ENCODE peak calls at places on chromosomes 7 and 10, in eight cellular contexts. T, F, Y, A, I, W, P and G are unnamed samples.

GRCh38 chr10:51000164-51000563 is 74.1 kb upstream of the PRKG1 start:
- DNase-seq in P (no peak), F (no peak), Y (no peak), I (peak), W (peak), A (no peak), T (no peak), G (no peak)

GRCh38 chr10:69446650-69447151 is 4.6 kb upstream of the TSPAN15 start:
- DNase-seq in W (peak), T (no peak), Y (no peak), A (peak), F (no peak), P (no peak), I (no peak), G (no peak)

GRCh38 chr10:71203716-71204115 is 8.7 kb upstream of the UNC5B start:
- DNase-seq in W (no peak), I (no peak), P (no peak), A (no peak), Y (no peak), F (no peak), T (no peak), G (no peak)

GRCh38 chr7:44379366-44380178 is 54.2 kb upstream of the CAMK2B start:
- DNase-seq in T (no peak), P (no peak), F (no peak), I (no peak), A (no peak), Y (peak), W (no peak), G (no peak)

GRCh38 chr7:1555046-1555812 is 776 bp downstream of the TMEM184A start:
- DNase-seq in Y (peak), F (no peak), P (no peak), I (no peak), A (peak), T (no peak), W (peak), G (no peak)

GRCh38 chr10:93757766-93758509 is at the start of gene LGI1:
- DNase-seq in T (no peak), A (no peak), W (peak), F (no peak), I (no peak), P (no peak), Y (peak), G (no peak)

GRCh38 chr7:157276731-157277562 is 59.9 kb upstream of the DNAJB6 start:
- DNase-seq in I (no peak), A (no peak), Y (peak), F (no peak), P (peak), W (peak), T (no peak), G (no peak)

GRCh38 chr7:17937506-17938115 is 2.7 kb downstream of the SNX13 start:
- DNase-seq in W (no peak), Y (no peak), T (no peak), A (no peak), P (peak), F (no peak), I (no peak), G (no peak)

GRCh38 chr10:119803264-119803663 is 69.4 kb downstream of the MCMBP start:
- DNase-seq in T (no peak), Y (no peak), W (peak), A (no peak), F (no peak), I (no peak), P (no peak), G (no peak)

GRCh38 chr10:100377830-100378229 is 30.8 kb downstream of the SCD start:
- DNase-seq in A (no peak), W (no peak), F (no peak), P (peak), T (no peak), I (no peak), Y (no peak), G (no peak)

GRCh38 chr10:126075009-126075408 is 178.6 kb downstream of the FANK1 start:
- DNase-seq in W (no peak), P (no peak), F (no peak), I (no peak), A (no peak), Y (no peak), T (no peak), G (no peak)

GRCh38 chr7:71636329-71636728 is 504.4 kb downstream of the GALNT17 start:
- DNase-seq in W (peak), Y (peak), P (no peak), I (no peak), F (no peak), T (no peak), A (no peak), G (no peak)

GRCh38 chr7:128259131-128260056 is 18.3 kb downstream of the LEP start:
- DNase-seq in Y (peak), A (peak), F (no peak), W (no peak), T (no peak), I (no peak), P (no peak), G (no peak)

GRCh38 chr7:139680676-139681462 is 96.9 kb downstream of the HIPK2 start:
- DNase-seq in W (peak), T (peak), F (no peak), I (peak), P (no peak), A (no peak), Y (no peak), G (no peak)

GRCh38 chr7:30887464-30887872 is 24.2 kb upstream of the AQP1 start:
- DNase-seq in I (no peak), F (no peak), P (no peak), Y (no peak), T (no peak), W (no peak), A (no peak), G (no peak)

GRCh38 chr7:151115836-151116418 is 29.7 kb downstream of the AGAP3 start:
- DNase-seq in Y (no peak), F (no peak), W (no peak), T (no peak), P (no peak), A (peak), I (no peak), G (peak)

GRCh38 chr7:24868724-24869123 is 111.3 kb downstream of the OSBPL3 start:
- DNase-seq in Y (no peak), W (no peak), I (no peak), F (no peak), T (no peak), P (no peak), A (no peak), G (no peak)

GRCh38 chr10:5447611-5448071 is 35.3 kb downstream of the NET1 start:
- DNase-seq in I (no peak), F (no peak), T (no peak), W (no peak), A (no peak), Y (no peak), P (peak), G (no peak)

GRCh38 chr7:157625973-157626790 is 289.4 kb downstream of the DNAJB6 start:
- DNase-seq in Y (peak), P (no peak), W (no peak), T (no peak), F (no peak), I (no peak), A (no peak), G (no peak)

GRCh38 chr7:101172854-101173751 is 7.0 kb downstream of the NAT16 start:
- DNase-seq in A (peak), I (no peak), W (peak), F (no peak), P (no peak), Y (peak), T (no peak), G (no peak)

GRCh38 chr7:101823086-101823485 is 5.7 kb downstream of the CUX1 start:
- DNase-seq in P (no peak), T (no peak), A (peak), Y (no peak), I (no peak), W (no peak), F (no peak), G (no peak)

GRCh38 chr10:116676118-116676517 is 55.4 kb downstream of the PNLIPRP2 start:
- DNase-seq in W (no peak), T (no peak), Y (no peak), A (no peak), I (no peak), P (no peak), F (no peak), G (no peak)

GRCh38 chr7:146146866-146147265 is 30.3 kb downstream of the CNTNAP2 start:
- DNase-seq in T (no peak), F (no peak), A (no peak), P (no peak), W (peak), Y (no peak), I (peak), G (no peak)

GRCh38 chr7:158111906-158112570 is 475.6 kb downstream of the PTPRN2 start:
- DNase-seq in T (no peak), Y (peak), I (no peak), P (no peak), F (no peak), A (no peak), W (no peak), G (no peak)

GRCh38 chr10:29321656-29322055 is 32.8 kb downstream of the LYZL1 start:
- DNase-seq in F (no peak), T (no peak), A (no peak), I (no peak), P (no peak), W (no peak), Y (peak), G (no peak)

GRCh38 chr10:73494213-73494612 is 1.6 kb downstream of the PPP3CB start:
- DNase-seq in Y (no peak), A (no peak), P (no peak), W (no peak), I (no peak), F (no peak), T (no peak), G (no peak)

GRCh38 chr10:73493781-73494180 is 2.0 kb downstream of the PPP3CB start:
- DNase-seq in W (peak), F (no peak), A (no peak), Y (no peak), P (no peak), T (no peak), I (no peak), G (no peak)

GRCh38 chr10:73494877-73495225 is 973 bp downstream of the PPP3CB start:
- DNase-seq in Y (no peak), P (no peak), A (no peak), F (no peak), T (no peak), I (no peak), W (peak), G (no peak)

GRCh38 chr10:73495884-73496674 is at the start of gene PPP3CB:
- DNase-seq in P (peak), T (peak), Y (peak), I (peak), F (peak), W (peak), A (peak), G (peak)

DNA sequence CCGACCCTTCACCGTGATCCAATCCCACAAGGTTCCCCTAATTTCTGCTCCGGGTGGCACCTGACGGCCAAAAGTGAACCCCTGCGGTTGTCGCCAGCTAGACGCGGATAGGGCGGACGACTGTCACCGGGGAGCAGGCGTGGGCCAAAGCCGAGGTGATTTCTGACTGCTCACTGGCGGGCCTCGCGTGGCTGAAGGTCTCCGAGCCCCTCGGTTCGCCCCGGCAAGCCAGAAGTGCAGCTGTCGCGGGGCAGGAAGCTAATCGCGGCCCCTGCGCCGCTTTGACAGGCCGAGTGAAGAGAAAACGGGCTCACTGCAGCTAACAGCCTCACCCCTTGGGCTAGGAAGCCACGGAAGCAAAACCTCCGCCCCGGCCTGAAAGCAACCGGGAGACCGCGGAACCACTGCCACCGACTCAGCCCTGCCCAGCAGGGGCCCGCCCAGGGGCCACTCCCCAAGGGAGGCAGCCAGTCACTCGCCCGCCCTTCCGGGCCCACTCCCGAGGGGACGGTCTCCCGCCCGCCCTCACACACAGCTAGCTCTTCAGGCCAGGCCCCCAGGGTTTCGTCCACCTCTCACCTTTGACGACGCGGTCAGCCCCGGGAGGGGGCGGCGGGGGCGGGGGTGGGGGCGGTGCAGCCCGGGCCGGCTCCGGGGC is 469 bp downstream of the PPP3CB start:
- DNase-seq in W (peak), F (peak), P (peak), A (peak), I (peak), Y (no peak), T (peak), G (peak)
- TF ChIP-seq CTCF in W (no peak), F (no peak), P (no peak), A (no peak), I (no peak), Y (no peak), T (no peak), G (no peak)

GRCh38 chr10:114486938-114487814 is 82.9 kb upstream of the AFAP1L2 start:
- DNase-seq in W (peak), F (no peak), A (no peak), T (no peak), P (no peak), Y (no peak), I (no peak), G (no peak)
- TF ChIP-seq CTCF in W (no peak), F (no peak), A (no peak), T (no peak), P (no peak), Y (peak), I (no peak), G (no peak)

GRCh38 chr7:57305192-57305748 is 144.7 kb upstream of the ZNF716 start:
- DNase-seq in P (no peak), A (no peak), F (no peak), W (no peak), T (no peak), I (no peak), Y (peak), G (no peak)
- TF ChIP-seq CTCF in P (peak), A (no peak), F (peak), W (no peak), T (peak), I (no peak), Y (peak), G (peak)

GRCh38 chr7:118349604-118350003 is 125.1 kb downstream of the ANKRD7 start:
- DNase-seq in Y (no peak), W (no peak), I (no peak), T (no peak), F (no peak), P (no peak), A (no peak), G (no peak)

GRCh38 chr7:118350260-118350659 is 125.8 kb downstream of the ANKRD7 start:
- DNase-seq in F (no peak), T (no peak), P (no peak), Y (no peak), I (no peak), A (no peak), W (no peak), G (no peak)

DNA sequence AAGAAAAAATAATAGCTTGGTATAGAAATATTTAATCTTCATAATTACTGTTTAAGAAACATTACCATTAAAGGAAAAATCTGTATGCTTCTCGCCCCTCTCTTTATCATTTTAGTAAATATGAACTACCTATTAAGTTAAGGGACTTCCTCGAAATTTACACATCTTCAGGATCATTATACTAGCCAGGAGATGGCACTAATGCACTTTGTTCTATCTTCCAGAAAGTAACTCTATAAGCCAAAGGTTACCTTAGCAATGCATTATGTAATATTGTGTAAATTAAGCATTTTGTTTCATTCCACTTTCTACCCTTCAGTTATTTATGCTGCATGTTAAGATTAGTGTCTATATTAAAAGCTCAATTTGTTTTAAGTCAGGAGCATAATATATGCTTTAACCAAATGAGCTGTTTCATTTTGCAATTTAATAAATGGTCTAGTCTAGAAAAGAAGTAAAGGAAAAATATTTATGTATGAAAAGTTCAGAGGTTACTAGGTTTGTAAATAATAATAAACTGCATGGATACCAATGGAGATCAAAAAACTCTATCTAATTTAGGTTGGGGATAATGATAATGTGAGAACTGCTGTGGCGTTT is 128.4 kb downstream of the ANKRD7 start:
- DNase-seq in I (no peak), F (no peak), Y (no peak), A (no peak), T (no peak), P (peak), W (peak), G (no peak)
- TF ChIP-seq CTCF in I (no peak), F (no peak), Y (peak), A (no peak), T (no peak), P (peak), W (peak), G (no peak)